ENCODE peak calls at places on chromosomes 6 and 20, in eight cellular contexts. H is K562, Y is HCT116, N is H1, P is endothelial cell of umbilical vein, F is HepG2, Z is A549, W is GM12878. I is an unnamed sample.

GRCh38 chr20:22584922-22585785 is 782 bp upstream of the FOXA2 start:
- DNase-seq in H (no peak), Y (no peak), N (peak), P (no peak), F (peak), Z (peak), W (no peak), I (no peak)

GRCh38 chr6:46325561-46326525 is 155.1 kb upstream of the ENPP5 start:
- DNase-seq in H (no peak), Y (no peak), N (peak), P (no peak), F (no peak), Z (no peak), W (no peak), I (peak)

GRCh38 chr6:163579111-163579879 is 164.8 kb downstream of the QKI start:
- DNase-seq in H (peak), Y (no peak), N (no peak), P (no peak), F (no peak), Z (no peak), W (no peak), I (no peak)

GRCh38 chr6:5898102-5898501 is 108.6 kb downstream of the NRN1 start:
- DNase-seq in H (no peak), Y (no peak), N (no peak), P (no peak), F (no peak), Z (no peak), W (no peak), I (no peak)

GRCh38 chr6:72657798-72658197 is 35.9 kb downstream of the KCNQ5 start:
- DNase-seq in H (no peak), Y (no peak), N (no peak), P (no peak), F (no peak), Z (no peak), W (no peak), I (no peak)

GRCh38 chr20:23033918-23034317 is 1.2 kb upstream of the SSTR4 start:
- DNase-seq in H (no peak), Y (no peak), N (no peak), P (no peak), F (no peak), Z (no peak), W (no peak), I (no peak)

GRCh38 chr6:130307752-130308361 is 58.0 kb upstream of the TMEM200A start:
- DNase-seq in H (no peak), Y (no peak), N (no peak), P (no peak), F (peak), Z (peak), W (no peak), I (no peak)

GRCh38 chr20:53622247-53623114 is 28.8 kb upstream of the ZNF217 start:
- DNase-seq in H (peak), Y (no peak), N (no peak), P (no peak), F (peak), Z (peak), W (peak), I (peak)

GRCh38 chr6:130779658-130780033 is 47.6 kb upstream of the SMLR1 start:
- DNase-seq in H (no peak), Y (no peak), N (no peak), P (no peak), F (no peak), Z (no peak), W (no peak), I (no peak)

GRCh38 chr20:14778096-14778495 is 440.7 kb upstream of the FLRT3 start:
- DNase-seq in H (no peak), Y (no peak), N (no peak), P (no peak), F (no peak), Z (no peak), W (no peak), I (no peak)

GRCh38 chr20:33687370-33687915 is 1.3 kb upstream of the E2F1 start:
- DNase-seq in H (no peak), Y (no peak), N (no peak), P (peak), F (no peak), Z (no peak), W (no peak), I (peak)

GRCh38 chr6:169387809-169388383 is 134.2 kb upstream of the THBS2 start:
- DNase-seq in H (no peak), Y (no peak), N (no peak), P (no peak), F (no peak), Z (no peak), W (no peak), I (no peak)

GRCh38 chr6:17431581-17431980 is 38.2 kb downstream of the CAP2 start:
- DNase-seq in H (no peak), Y (no peak), N (no peak), P (no peak), F (peak), Z (peak), W (no peak), I (no peak)

GRCh38 chr20:59670786-59671492 is 66.6 kb downstream of the PHACTR3 start:
- DNase-seq in H (no peak), Y (no peak), N (no peak), P (no peak), F (no peak), Z (no peak), W (no peak), I (no peak)
- TF ChIP-seq MAX in H (no peak), Y (no peak), N (no peak), P (no peak), F (no peak), Z (no peak), W (no peak), I (no peak)

DNA sequence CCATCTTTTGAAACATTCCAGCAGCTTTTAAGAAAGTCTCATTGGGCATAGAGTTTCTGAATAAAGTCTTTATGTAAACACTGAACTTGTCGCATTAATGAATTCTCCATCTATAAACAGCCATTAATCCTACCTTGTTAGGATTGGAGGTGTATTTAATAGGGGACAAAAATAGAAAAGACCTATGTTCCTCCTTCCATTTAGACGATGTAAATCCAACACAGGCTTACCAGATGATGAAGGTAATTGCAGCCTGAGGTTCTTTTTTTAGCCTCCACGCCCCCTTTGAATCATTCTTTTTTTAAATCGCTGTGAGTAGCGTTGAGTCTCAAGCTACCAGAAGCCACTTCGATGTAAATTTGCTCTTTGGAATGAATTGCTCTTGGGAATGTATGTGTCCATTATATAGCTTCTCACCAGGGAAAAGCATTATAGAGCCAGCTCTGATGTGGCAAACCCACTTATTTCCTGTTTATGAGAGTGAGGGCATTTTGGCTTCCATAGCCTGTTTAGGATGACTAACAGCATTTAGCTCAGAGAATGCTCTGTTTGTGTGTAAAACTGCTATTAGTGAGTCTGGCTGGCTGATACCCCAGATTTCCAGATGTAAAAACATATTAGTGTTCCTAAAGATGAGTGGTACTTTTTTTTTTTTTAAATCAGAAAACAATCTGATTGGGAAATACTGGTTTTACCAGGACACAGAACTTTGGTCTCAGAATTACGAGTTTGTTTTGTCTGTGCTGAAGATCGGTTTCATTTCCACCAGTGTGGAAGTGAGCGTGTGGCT is 74.9 kb upstream of the CLDN20 start:
- DNase-seq in H (no peak), Y (no peak), N (no peak), P (peak), F (peak), Z (no peak), W (no peak), I (peak)
- TF ChIP-seq POLR2A in H (no peak), Y (no peak), N (no peak), P (peak), F (no peak), Z (no peak), W (no peak), I (no peak)

DNA sequence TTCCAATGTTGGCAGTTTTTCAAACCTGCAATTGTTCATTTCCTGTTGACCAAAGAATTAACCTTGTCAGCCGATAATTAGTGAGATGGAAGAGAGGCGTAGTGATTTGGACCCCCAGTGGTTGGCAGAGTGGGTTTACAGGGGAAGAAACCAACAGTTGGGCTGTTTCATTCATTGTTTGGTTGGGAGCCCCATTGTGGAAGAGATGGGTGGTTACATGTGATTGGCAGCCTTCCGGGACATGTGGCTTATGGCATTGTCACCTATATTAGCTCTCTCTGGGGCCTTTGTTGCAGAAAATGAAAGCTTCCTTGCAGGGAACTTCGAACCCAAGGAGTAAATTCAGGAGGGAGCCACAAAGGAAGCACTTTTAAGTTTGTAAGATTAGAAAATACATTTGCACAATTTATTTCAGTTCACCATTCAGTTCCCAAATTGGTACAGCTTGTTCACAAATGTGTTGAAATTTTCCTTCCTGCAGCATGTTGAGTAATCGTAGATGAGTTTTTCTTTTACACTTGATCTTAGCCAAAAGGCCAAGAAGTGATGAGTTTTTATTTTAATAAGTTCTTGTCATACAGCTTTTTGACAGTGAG is 50.3 kb upstream of the CDKAL1 start:
- DNase-seq in H (no peak), Y (no peak), N (no peak), P (no peak), F (no peak), Z (no peak), W (no peak), I (peak)
- TF ChIP-seq CTCF in H (no peak), Y (no peak), N (peak), P (no peak), F (no peak), Z (no peak), W (no peak), I (no peak)

GRCh38 chr6:132931313-132931712 is 116.9 kb downstream of the RPS12 start:
- DNase-seq in H (no peak), Y (no peak), N (no peak), P (no peak), F (no peak), Z (no peak), W (no peak), I (no peak)

GRCh38 chr6:132934496-132934895 is 120.1 kb downstream of the RPS12 start:
- DNase-seq in H (no peak), Y (no peak), N (no peak), P (no peak), F (no peak), Z (no peak), W (no peak), I (peak)

GRCh38 chr6:132933085-132933484 is 118.7 kb downstream of the RPS12 start:
- DNase-seq in H (no peak), Y (no peak), N (no peak), P (no peak), F (no peak), Z (no peak), W (no peak), I (no peak)

GRCh38 chr6:132932566-132932965 is 118.2 kb downstream of the RPS12 start:
- DNase-seq in H (no peak), Y (no peak), N (no peak), P (no peak), F (no peak), Z (no peak), W (no peak), I (no peak)

DNA sequence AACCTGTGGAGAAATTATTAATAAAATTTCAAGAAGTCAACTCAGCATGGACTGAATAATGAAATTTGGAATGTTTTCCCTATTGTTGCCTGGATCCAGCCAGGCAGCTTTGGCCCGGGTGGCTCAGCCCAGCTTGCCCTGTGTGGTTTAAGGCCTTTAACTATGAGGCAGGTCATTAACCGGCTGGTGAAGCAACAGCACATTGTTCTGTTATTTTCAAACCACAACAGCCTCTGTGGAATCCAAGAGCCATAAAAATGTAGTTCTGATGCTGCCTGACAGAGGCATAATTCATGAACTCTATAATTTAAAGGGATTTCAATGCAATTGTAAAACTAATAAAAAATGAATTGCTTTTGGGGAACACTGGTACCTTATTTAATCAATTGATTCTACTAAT is 117.6 kb downstream of the RPS12 start:
- DNase-seq in H (no peak), Y (no peak), N (no peak), P (peak), F (no peak), Z (no peak), W (no peak), I (peak)
- TF ChIP-seq MAX in H (no peak), Y (no peak), N (no peak), P (no peak), F (no peak), Z (no peak), W (no peak), I (no peak)

GRCh38 chr6:25990172-25990873 is 27.7 kb downstream of the TRIM38 start:
- DNase-seq in H (no peak), Y (no peak), N (no peak), P (no peak), F (no peak), Z (no peak), W (no peak), I (no peak)

GRCh38 chr6:25993038-25993684 is 30.6 kb downstream of the TRIM38 start:
- DNase-seq in H (peak), Y (no peak), N (no peak), P (no peak), F (no peak), Z (no peak), W (no peak), I (peak)

GRCh38 chr6:25995507-25995906 is 32.9 kb downstream of the TRIM38 start:
- DNase-seq in H (no peak), Y (no peak), N (no peak), P (no peak), F (no peak), Z (no peak), W (no peak), I (no peak)

GRCh38 chr6:25992413-25993037 is 29.9 kb downstream of the TRIM38 start:
- DNase-seq in H (peak), Y (peak), N (peak), P (peak), F (peak), Z (peak), W (peak), I (peak)

GRCh38 chr6:25991785-25992412 is 29.3 kb downstream of the TRIM38 start:
- DNase-seq in H (peak), Y (no peak), N (peak), P (no peak), F (peak), Z (peak), W (peak), I (peak)
- TF ChIP-seq POLR2A in H (no peak), Y (no peak), N (no peak), P (no peak), F (peak), Z (no peak), W (peak), I (no peak)

DNA sequence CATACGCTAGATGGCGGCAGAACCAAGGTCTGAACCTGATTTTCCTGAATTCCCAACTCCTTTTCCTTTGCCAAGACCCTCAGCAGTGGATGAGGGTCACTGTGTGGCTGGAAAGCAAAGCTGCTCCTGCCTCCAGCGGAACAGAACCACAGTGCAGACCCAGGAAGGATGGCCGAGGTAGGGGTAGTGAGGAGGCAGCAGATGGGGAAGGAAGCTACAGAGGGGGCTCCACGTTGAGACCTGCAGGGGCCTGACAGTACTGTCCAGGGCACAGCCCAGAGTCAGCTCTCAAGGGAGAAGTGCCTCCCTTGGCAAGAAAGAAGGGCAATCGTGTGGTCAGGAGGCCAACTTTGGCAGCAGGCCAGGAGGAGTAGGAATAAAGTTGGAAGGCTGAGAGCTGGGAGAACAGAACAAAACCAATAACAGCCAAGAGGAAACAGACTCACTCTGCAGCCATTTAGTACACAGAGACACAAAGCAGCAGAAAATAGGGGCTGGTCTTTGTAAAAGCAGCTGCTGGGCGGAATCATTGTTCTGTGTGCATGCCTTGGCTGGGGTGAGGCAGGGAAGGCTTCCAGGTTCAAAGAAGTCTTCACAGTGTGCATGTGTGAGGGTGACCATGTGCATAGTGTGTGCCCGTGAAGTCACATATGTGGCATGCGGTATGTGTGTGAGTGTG is 3.1 kb downstream of the GABRR2 start:
- DNase-seq in H (peak), Y (no peak), N (peak), P (peak), F (peak), Z (no peak), W (no peak), I (peak)
- TF ChIP-seq CTCF in H (peak), Y (peak), N (peak), P (peak), F (peak), Z (peak), W (no peak), I (no peak)

GRCh38 chr6:27136978-27137814 is 110.3 kb upstream of the PRSS16 start:
- DNase-seq in H (no peak), Y (no peak), N (no peak), P (no peak), F (peak), Z (peak), W (no peak), I (peak)
- TF ChIP-seq MAX in H (no peak), Y (no peak), N (no peak), P (no peak), F (no peak), Z (no peak), W (no peak), I (no peak)

DNA sequence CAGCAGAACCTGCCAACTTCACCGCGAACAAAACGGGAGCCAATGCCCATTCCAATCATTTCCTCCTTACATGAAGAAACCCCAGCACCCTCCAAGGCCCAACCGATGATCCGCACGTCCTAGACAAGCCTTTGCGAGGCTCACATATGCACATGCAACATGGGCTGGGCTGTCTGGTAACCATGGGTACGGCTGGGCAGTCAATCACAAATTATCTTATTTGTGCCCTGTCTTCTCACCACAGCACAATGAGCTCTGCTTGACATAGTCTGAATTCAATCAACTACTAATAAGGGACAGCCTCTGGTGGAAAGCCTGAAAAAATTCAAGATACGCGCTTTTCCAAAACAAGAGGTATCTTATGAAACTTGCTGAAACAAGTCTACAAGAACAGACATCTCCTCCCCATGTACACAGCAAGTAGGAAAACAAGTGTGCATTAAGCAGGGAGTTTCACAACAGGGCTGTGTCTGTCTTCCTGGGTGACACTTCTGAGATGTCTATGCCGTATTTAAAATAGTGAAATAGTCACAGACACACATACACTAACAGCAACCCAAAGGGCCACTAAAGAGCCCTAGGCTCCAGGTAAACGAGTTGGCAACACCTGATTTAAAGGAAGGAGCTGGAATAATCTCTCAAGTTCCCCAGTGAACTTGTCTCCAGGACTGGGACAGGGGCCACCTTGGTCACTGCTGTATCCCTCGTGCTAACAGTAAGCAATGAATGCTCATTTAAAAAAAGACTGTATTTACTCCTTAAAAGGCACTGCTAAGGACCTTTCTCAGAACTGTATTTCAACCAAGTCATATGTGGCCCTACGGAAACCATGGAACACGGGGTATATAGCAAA is 1.5 kb downstream of the DIDO1 start:
- DNase-seq in H (peak), Y (no peak), N (no peak), P (peak), F (peak), Z (peak), W (no peak), I (peak)
- TF ChIP-seq POLR2A in H (no peak), Y (no peak), N (no peak), P (no peak), F (peak), Z (no peak), W (no peak), I (no peak)